ENCODE peak calls at places on chromosomes 13 and 19, in seven cellular contexts. Z, X, E, Q, N, U and C are unnamed samples.

GRCh38 chr19:49817964-49818690 is at the start of gene MED25:
- DNase-seq in Z (peak; percentile 69), X (peak; percentile 90), E (peak; percentile 94), Q (peak; percentile 79), N (peak; percentile 84), U (peak; percentile 92), C (peak; percentile 91)

GRCh38 chr13:76522083-76522755 is 364.0 kb downstream of the KCTD12 start:
- DNase-seq in Z (peak; percentile 32), X (peak; percentile 49), E (no peak), Q (no peak), N (no peak), U (peak; percentile 32), C (peak; percentile 58)

GRCh38 chr19:1106841-1107654 is 3.3 kb downstream of the GPX4 start:
- DNase-seq in Z (peak; percentile 54), X (peak; percentile 62), E (no peak), Q (no peak), N (no peak), U (peak; percentile 64), C (peak; percentile 86)

GRCh38 chr19:19447536-19448237 is 42.2 kb downstream of the GATAD2A start:
- DNase-seq in Z (no peak), X (no peak), E (no peak), Q (no peak), N (no peak), U (no peak), C (no peak)

GRCh38 chr13:42225051-42225450 is 46.9 kb upstream of the AKAP11 start:
- DNase-seq in Z (no peak), X (no peak), E (no peak), Q (no peak), N (no peak), U (no peak), C (no peak)

GRCh38 chr13:75725784-75726183 is 89.7 kb downstream of the LMO7 start:
- DNase-seq in Z (no peak), X (no peak), E (no peak), Q (no peak), N (no peak), U (no peak), C (no peak)

GRCh38 chr13:31121327-31122140 is 40.2 kb downstream of the HSPH1 start:
- DNase-seq in Z (no peak), X (no peak), E (no peak), Q (no peak), N (no peak), U (no peak), C (no peak)

GRCh38 chr13:113969973-113970611 is 3.8 kb downstream of the C13orf46 start:
- DNase-seq in Z (no peak), X (no peak), E (no peak), Q (no peak), N (no peak), U (no peak), C (no peak)

GRCh38 chr19:2010135-2010668 is 5.3 kb downstream of the BTBD2 start:
- DNase-seq in Z (no peak), X (no peak), E (no peak), Q (no peak), N (no peak), U (no peak), C (no peak)

GRCh38 chr19:19138110-19138981 is at the start of gene TMEM161A:
- DNase-seq in Z (peak; percentile 100), X (peak; percentile 99), E (peak; percentile 98), Q (peak; percentile 98), N (peak; percentile 99), U (peak; percentile 96), C (peak; percentile 99)

GRCh38 chr19:384801-385169 is 24.2 kb downstream of the C2CD4C start:
- DNase-seq in Z (no peak), X (no peak), E (no peak), Q (no peak), N (no peak), U (no peak), C (no peak)

GRCh38 chr13:108828053-108828806 is 198.8 kb downstream of the MYO16 start:
- DNase-seq in Z (no peak), X (no peak), E (no peak), Q (no peak), N (no peak), U (no peak), C (no peak)

GRCh38 chr19:19594371-19594770 is 24.1 kb downstream of the PBX4 start:
- DNase-seq in Z (no peak), X (no peak), E (no peak), Q (no peak), N (no peak), U (no peak), C (no peak)

GRCh38 chr13:40528881-40529280 is 137.6 kb downstream of the FOXO1 start:
- DNase-seq in Z (no peak), X (no peak), E (no peak), Q (no peak), N (no peak), U (no peak), C (no peak)

GRCh38 chr13:110617326-110618072 is 2.2 kb downstream of the NAXD start:
- DNase-seq in Z (peak; percentile 79), X (peak; percentile 65), E (no peak), Q (no peak), N (no peak), U (peak; percentile 69), C (no peak)

GRCh38 chr19:3801412-3802096 is 15.4 kb upstream of the MATK start:
- DNase-seq in Z (peak; percentile 26), X (peak; percentile 90), E (peak; percentile 72), Q (no peak), N (no peak), U (no peak), C (no peak)

GRCh38 chr13:49641810-49642291 is 13.5 kb downstream of the ARL11 start:
- DNase-seq in Z (peak; percentile 85), X (no peak), E (no peak), Q (no peak), N (no peak), U (peak; percentile 35), C (no peak)

GRCh38 chr19:29581398-29581797 is 24.7 kb upstream of the POP4 start:
- DNase-seq in Z (no peak), X (no peak), E (no peak), Q (no peak), N (no peak), U (no peak), C (no peak)

GRCh38 chr13:89951341-89951740 is 1396.1 kb upstream of the MIR17HG start:
- DNase-seq in Z (no peak), X (no peak), E (peak; percentile 28), Q (no peak), N (no peak), U (no peak), C (no peak)

GRCh38 chr13:114151565-114152284 is 19.3 kb upstream of the RASA3 start:
- DNase-seq in Z (peak; percentile 41), X (no peak), E (no peak), Q (peak; percentile 53), N (no peak), U (no peak), C (peak; percentile 35)

GRCh38 chr19:6460099-6460884 is 700 bp upstream of the SLC25A23 start:
- DNase-seq in Z (peak; percentile 98), X (peak; percentile 100), E (peak; percentile 100), Q (peak; percentile 97), N (peak; percentile 99), U (peak; percentile 99), C (peak; percentile 100)

GRCh38 chr13:96191367-96191766 is 101.5 kb downstream of the HS6ST3 start:
- DNase-seq in Z (no peak), X (no peak), E (no peak), Q (no peak), N (no peak), U (no peak), C (no peak)

GRCh38 chr19:10894911-10895213 is 23.5 kb downstream of the CARM1 start:
- DNase-seq in Z (no peak), X (peak; percentile 35), E (no peak), Q (no peak), N (no peak), U (no peak), C (no peak)
- H3K4me1 ChIP-seq in Z (no peaks in the 10 kb centered on the region), X (peaks cover 51% of the 10 kb centered on the region), E (peaks cover 15% of the 10 kb centered on the region), Q (peaks cover 21% of the 10 kb centered on the region), N (no peaks in the 10 kb centered on the region), U (peaks cover 9% of the 10 kb centered on the region), C (peaks cover 8% of the 10 kb centered on the region)

GRCh38 chr19:38869836-38870607 is 8.1 kb downstream of the RINL start:
- DNase-seq in Z (peak; percentile 46), X (peak; percentile 81), E (peak; percentile 81), Q (no peak), N (peak; percentile 52), U (peak; percentile 86), C (peak; percentile 86)

GRCh38 chr19:38868551-38868950 is 9.5 kb downstream of the RINL start:
- DNase-seq in Z (no peak), X (no peak), E (no peak), Q (no peak), N (no peak), U (no peak), C (no peak)

GRCh38 chr19:38870612-38871011 is 7.5 kb downstream of the RINL start:
- DNase-seq in Z (no peak), X (no peak), E (no peak), Q (no peak), N (no peak), U (no peak), C (no peak)

GRCh38 chr19:38867176-38867780 is 10.8 kb downstream of the RINL start:
- DNase-seq in Z (no peak), X (no peak), E (no peak), Q (no peak), N (no peak), U (no peak), C (no peak)

GRCh38 chr19:38869160-38869835 is 8.8 kb downstream of the RINL start:
- DNase-seq in Z (no peak), X (peak; percentile 70), E (no peak), Q (no peak), N (no peak), U (no peak), C (no peak)
- H3K27ac ChIP-seq in Z (no peak overlapping the region), X (no peak overlapping the region), E (no peak overlapping the region), Q (no peak overlapping the region), N (no peak overlapping the region), U (no peak overlapping the region), C (no peak overlapping the region)

GRCh38 chr13:99959538-99960230 is 11.9 kb downstream of the ZIC5 start:
- DNase-seq in Z (no peak), X (peak; percentile 69), E (peak; percentile 68), Q (no peak), N (peak; percentile 41), U (no peak), C (no peak)
- TF ChIP-seq EZH2 in Z (no peak), X (no peak), E (no peak), Q (no peak), N (no peak), U (peak; percentile 83), C (no peak)

GRCh38 chr13:95030948-95031347 is 270.3 kb downstream of the ABCC4 start:
- DNase-seq in Z (no peak), X (no peak), E (no peak), Q (no peak), N (no peak), U (no peak), C (no peak)
- H3K4me1 ChIP-seq in Z (no peaks in the 10 kb centered on the region), X (peaks cover 10% of the 10 kb centered on the region), E (peaks cover 8% of the 10 kb centered on the region), Q (no peaks in the 10 kb centered on the region), N (no peaks in the 10 kb centered on the region), U (no peaks in the 10 kb centered on the region), C (peaks cover 4% of the 10 kb centered on the region)